ENCODE peak calls at places on chromosomes 2 and 18, in eight cellular contexts. M is lower leg skin, O is transverse colon, Q is uterus, X is Peyer's patch, P is K562, C is A549, Z is heart left ventricle. F is an unnamed sample.
A peak's percentile ranks its signal among the peaks of the same experiment; 100 is the strongest.

GRCh38 chr2:101559576-101559975 is 84.7 kb upstream of the RFX8 start:
- DNase-seq in M (peak; percentile 21), O (no peak), Q (peak; percentile 33), X (no peak), P (no peak), C (no peak), Z (peak; percentile 58), F (no peak)

GRCh38 chr18:70273021-70273420 is 15.8 kb upstream of the SOCS6 start:
- DNase-seq in M (no peak), O (no peak), Q (no peak), X (no peak), P (no peak), C (no peak), Z (no peak), F (no peak)

GRCh38 chr2:44290271-44290670 is 15.0 kb downstream of the SLC3A1 start:
- DNase-seq in M (no peak), O (no peak), Q (no peak), X (no peak), P (no peak), C (no peak), Z (no peak), F (no peak)

GRCh38 chr2:235963853-235964577 is 204.2 kb downstream of the GBX2 start:
- DNase-seq in M (no peak), O (no peak), Q (no peak), X (no peak), P (no peak), C (no peak), Z (no peak), F (no peak)

GRCh38 chr18:7609617-7610016 is 42.5 kb downstream of the PTPRM start:
- DNase-seq in M (no peak), O (no peak), Q (no peak), X (no peak), P (no peak), C (no peak), Z (no peak), F (no peak)

GRCh38 chr2:67374481-67374880 is 22.7 kb upstream of the ETAA1 start:
- DNase-seq in M (no peak), O (no peak), Q (no peak), X (no peak), P (no peak), C (no peak), Z (no peak), F (no peak)

GRCh38 chr18:79687806-79688205 is 8.2 kb downstream of the CTDP1 start:
- DNase-seq in M (no peak), O (no peak), Q (no peak), X (no peak), P (no peak), C (no peak), Z (no peak), F (peak; percentile 6)

GRCh38 chr2:44836174-44836573 is 105.3 kb upstream of the SIX3 start:
- DNase-seq in M (no peak), O (no peak), Q (no peak), X (no peak), P (no peak), C (no peak), Z (no peak), F (no peak)

GRCh38 chr18:73245345-73245744 is 377.6 kb upstream of the NETO1 start:
- DNase-seq in M (no peak), O (no peak), Q (no peak), X (no peak), P (no peak), C (no peak), Z (no peak), F (no peak)

GRCh38 chr2:173948827-173949226 is 16.3 kb downstream of the SP3 start:
- DNase-seq in M (no peak), O (no peak), Q (no peak), X (no peak), P (no peak), C (no peak), Z (no peak), F (no peak)

GRCh38 chr18:48928787-48929186 is 22.0 kb downstream of the SMAD7 start:
- DNase-seq in M (no peak), O (peak; percentile 86), Q (no peak), X (peak; percentile 92), P (no peak), C (no peak), Z (no peak), F (no peak)

GRCh38 chr2:191783416-191783815 is 63.5 kb downstream of the CAVIN2 start:
- DNase-seq in M (no peak), O (no peak), Q (no peak), X (no peak), P (no peak), C (no peak), Z (no peak), F (no peak)

DNA sequence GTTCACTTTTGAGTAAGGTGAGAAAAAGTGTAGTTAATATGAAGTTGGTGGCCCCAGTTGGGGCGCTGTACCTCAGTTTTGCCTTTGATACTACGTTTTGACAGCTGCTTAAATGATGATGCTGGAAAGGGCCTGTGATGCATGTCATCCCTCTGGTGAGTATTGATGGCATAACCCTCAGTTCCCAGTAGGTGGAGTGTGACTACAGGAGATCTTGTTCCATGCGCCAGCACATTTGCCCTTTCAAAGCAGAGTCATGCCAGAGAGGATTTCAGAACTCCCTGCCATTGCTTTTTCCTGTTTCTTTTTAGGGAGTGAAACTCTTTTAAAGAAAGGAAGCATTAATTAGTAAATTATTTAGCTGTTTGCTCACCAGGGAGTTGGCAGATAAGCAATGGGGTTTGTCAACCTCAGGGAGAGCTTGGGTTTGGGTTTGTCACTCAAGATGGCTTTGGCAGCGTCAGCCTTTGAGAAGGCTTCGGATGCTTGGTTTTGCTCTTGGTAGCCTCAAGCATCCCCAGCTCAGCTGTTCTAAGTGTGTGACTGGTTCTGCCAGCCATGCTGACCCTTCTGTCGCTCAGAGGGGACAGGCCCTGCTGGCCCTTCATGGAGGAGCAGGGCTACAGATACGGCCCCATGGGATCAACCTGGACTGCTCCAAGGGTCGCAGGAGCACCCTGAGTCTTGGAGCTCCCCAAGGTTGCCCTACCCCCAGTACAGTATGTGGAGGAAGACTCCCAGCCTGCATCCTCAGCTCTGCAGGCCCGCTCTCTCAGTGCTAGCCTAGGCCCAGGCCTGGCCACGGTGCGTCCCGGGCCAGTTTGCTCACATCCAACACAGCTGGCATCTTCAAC is 29.1 kb downstream of the ARMC9 start:
- DNase-seq in M (peak; percentile 70), O (peak; percentile 67), Q (peak; percentile 72), X (peak; percentile 54), P (peak; percentile 76), C (peak; percentile 92), Z (peak; percentile 64), F (peak; percentile 76)
- TF ChIP-seq POLR2A in M (no peak), O (no peak), Q (no peak), X (no peak), P (no peak), C (no peak), Z (no peak), F (no peak)

DNA sequence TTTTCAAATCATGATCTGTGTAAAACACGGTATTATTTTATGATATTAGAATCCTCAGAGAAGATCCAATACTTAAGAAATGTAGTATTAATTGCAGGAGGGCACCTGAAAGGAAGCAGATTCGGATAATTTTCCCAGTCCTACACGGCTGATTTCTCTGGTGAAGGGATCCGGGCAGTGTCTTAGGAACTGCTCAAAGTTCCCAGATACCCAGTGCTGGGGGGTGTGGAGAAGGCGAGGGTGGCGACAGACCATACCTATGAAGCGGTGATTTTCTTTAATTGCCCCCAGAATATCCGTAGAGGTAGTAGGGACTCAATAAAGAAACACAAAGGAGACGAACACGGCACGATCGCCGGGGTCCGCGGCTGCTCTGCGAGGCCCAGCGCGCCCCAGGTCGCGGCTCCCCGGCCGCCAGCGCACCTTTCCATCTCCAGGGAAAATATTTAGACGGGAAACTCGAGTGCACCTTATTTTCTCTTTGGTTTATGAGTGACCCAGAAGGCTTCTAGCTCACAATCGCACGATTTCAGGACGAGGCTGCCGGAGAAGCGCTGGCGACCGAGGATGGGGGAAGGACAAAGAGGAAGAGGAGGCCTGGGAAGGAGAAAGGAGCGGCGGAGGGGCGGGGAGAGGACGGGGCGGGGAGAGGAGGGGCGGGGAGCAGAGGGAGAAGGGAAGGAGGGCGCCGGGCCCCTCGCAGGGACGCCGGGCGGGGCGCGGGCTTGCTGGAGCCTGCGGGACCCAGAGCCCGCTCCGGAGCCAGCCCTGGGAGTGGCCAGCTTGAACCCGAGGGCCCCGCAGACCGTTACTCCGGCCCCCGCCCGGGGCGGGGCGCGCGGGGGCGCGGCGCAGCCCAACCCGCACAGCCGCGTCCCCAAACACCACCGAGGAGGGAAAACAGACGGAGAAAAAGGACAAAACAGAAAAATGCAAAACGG is 1.2 kb upstream of the SOX11 start:
- DNase-seq in M (no peak), O (no peak), Q (no peak), X (no peak), P (no peak), C (no peak), Z (no peak), F (no peak)
- TF ChIP-seq POLR2A in M (no peak), O (no peak), Q (no peak), X (no peak), P (no peak), C (no peak), Z (no peak), F (no peak)

DNA sequence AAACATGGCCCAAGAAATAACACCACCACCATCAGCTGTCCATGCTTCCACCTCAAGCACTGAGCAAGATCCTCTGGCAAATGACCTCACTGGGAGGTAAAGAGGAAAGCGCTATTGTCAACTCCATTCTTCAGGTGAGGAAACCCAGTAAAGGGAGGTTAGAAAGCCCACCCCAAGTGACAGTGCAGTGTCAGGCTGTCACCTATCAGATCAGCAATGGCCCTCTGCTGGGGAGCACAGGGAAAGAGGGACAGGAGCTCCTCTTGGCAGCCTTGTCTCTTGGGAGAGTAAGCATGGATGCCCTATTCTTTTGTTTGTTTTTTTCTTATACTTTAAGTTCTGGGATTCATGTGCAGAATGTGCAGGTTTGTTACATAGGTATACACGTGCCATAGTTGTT is 104.3 kb upstream of the DAPL1 start:
- DNase-seq in M (no peak), O (no peak), Q (no peak), X (no peak), P (no peak), C (no peak), Z (no peak), F (no peak)
- TF ChIP-seq POLR2A in M (no peak), O (no peak), Q (no peak), X (no peak), P (no peak), C (no peak), Z (no peak), F (no peak)

DNA sequence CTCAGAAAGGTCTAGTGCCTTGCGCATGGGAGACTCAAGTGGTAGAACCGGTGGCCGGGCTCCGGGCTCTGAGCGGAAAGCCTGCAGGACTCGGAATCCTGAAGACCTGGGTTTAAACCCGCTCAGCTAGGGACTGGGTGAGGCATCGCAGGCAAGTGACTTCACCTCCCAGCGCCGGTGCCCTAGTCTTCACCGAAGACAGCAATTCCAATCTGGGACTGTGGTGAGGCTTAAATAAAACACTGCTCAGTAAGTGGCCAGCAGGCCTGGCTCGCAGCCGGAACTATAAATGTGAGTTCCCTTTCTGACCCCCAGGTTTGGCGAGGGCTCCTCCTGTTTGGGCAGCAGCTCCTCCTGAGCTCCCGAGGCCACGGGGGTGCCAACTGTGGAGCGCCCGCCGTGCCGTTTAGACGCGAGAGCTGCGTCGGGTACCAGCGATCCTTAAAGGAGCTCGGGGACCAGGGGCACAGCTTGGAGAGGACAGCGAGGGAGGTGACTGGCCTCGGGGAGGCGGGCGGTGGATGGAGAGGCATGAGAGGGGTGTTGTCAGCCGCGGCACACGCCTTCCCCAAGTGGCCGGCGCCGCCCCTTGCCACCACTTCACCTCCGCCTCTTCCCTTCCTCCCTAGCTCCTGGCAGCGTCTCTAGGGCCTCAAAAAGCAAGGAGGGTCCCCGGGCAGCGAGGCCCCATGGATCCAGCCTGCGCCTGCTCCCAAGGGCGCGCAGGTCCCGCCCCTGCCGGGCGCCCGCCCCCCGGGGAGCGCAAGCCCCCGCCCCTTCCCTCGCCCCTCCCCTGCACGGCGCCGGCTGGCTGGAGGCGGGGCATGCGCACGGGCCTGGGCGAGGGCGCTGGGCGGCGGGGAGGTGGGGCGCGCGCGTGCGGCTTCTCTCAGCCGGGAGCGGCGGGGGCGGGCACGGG is 736 bp upstream of the MTCL1 start:
- DNase-seq in M (peak; percentile 77), O (peak; percentile 89), Q (peak; percentile 83), X (peak; percentile 87), P (peak; percentile 99), C (peak; percentile 84), Z (peak; percentile 91), F (peak; percentile 88)
- TF ChIP-seq POLR2A in M (no peak), O (peak; percentile 36), Q (peak; percentile 61), X (peak; percentile 14), P (peak; percentile 76), C (peak; percentile 58), Z (no peak), F (peak; percentile 62)

F was measured in H54.